ENCODE peak calls at places on chromosomes 6 and 20, in six cellular contexts. D is left ventricle myocardium inferior, Y is cardiac muscle cell, B is body of pancreas, I is BJ, N is brain microvascular endothelial cell. R is an unnamed sample. For H3K27me3, the result is how much of the 10 kb centered on the place peaks cover.

GRCh38 chr6:152981219-152981618 is 1.6 kb downstream of the FBXO5 start:
- DNase-seq in D (no peak), Y (no peak), B (no peak), I (no peak), N (no peak), R (no peak)

GRCh38 chr6:46882622-46883021 is 39.1 kb downstream of the ADGRF5 start:
- DNase-seq in D (no peak), Y (no peak), B (no peak), I (no peak), N (no peak), R (no peak)

GRCh38 chr6:167945937-167946485 is 51.5 kb upstream of the KIF25 start:
- DNase-seq in D (no peak), Y (no peak), B (no peak), I (no peak), N (no peak), R (no peak)

GRCh38 chr20:50037575-50037974 is 54.8 kb downstream of the SNAI1 start:
- DNase-seq in D (no peak), Y (no peak), B (no peak), I (no peak), N (no peak), R (no peak)

GRCh38 chr20:13891575-13891974 is 98.8 kb downstream of the SEL1L2 start:
- DNase-seq in D (no peak), Y (no peak), B (no peak), I (no peak), N (no peak), R (no peak)

GRCh38 chr6:3001773-3002293 is 2.1 kb downstream of the NQO2 start:
- DNase-seq in D (no peak), Y (peak), B (peak), I (no peak), N (peak), R (no peak)

GRCh38 chr6:168115748-168116445 is 36.9 kb upstream of the FRMD1 start:
- DNase-seq in D (no peak), Y (no peak), B (no peak), I (no peak), N (no peak), R (peak)

GRCh38 chr6:24940311-24940917 is 4.7 kb upstream of the RIPOR2 start:
- DNase-seq in D (no peak), Y (no peak), B (no peak), I (no peak), N (no peak), R (no peak)

GRCh38 chr6:107699191-107700015 is 124.7 kb downstream of the SCML4 start:
- DNase-seq in D (no peak), Y (no peak), B (no peak), I (no peak), N (no peak), R (no peak)

GRCh38 chr6:148524509-148524908 is 181.9 kb downstream of the SASH1 start:
- DNase-seq in D (no peak), Y (no peak), B (no peak), I (no peak), N (peak), R (no peak)

GRCh38 chr6:126957721-126958120 is 160.8 kb upstream of the RSPO3 start:
- DNase-seq in D (no peak), Y (no peak), B (no peak), I (no peak), N (no peak), R (no peak)

GRCh38 chr20:19008497-19008896 is 194.9 kb downstream of the SCP2D1 start:
- DNase-seq in D (no peak), Y (peak), B (no peak), I (no peak), N (no peak), R (no peak)

GRCh38 chr6:93789532-93789931 is 370.2 kb upstream of the EPHA7 start:
- DNase-seq in D (no peak), Y (no peak), B (no peak), I (no peak), N (no peak), R (no peak)

GRCh38 chr20:9928281-9928737 is 89.4 kb upstream of the PAK5 start:
- DNase-seq in D (no peak), Y (no peak), B (no peak), I (no peak), N (no peak), R (no peak)

GRCh38 chr20:51457281-51457932 is 85.1 kb downstream of the NFATC2 start:
- DNase-seq in D (peak), Y (no peak), B (peak), I (peak), N (peak), R (peak)

GRCh38 chr20:17327185-17327780 is 100.4 kb downstream of the PCSK2 start:
- DNase-seq in D (no peak), Y (peak), B (peak), I (no peak), N (no peak), R (no peak)

GRCh38 chr6:169848946-169849345 is 97.5 kb downstream of the ERMARD start:
- DNase-seq in D (no peak), Y (no peak), B (no peak), I (no peak), N (no peak), R (peak)

GRCh38 chr6:146768722-146769121 is 169.9 kb downstream of the ADGB start:
- DNase-seq in D (no peak), Y (no peak), B (no peak), I (no peak), N (no peak), R (no peak)

GRCh38 chr20:2358006-2358405 is 22.7 kb upstream of the TGM6 start:
- DNase-seq in D (no peak), Y (no peak), B (no peak), I (no peak), N (no peak), R (no peak)

GRCh38 chr20:38723069-38723981 is 961 bp upstream of the SLC32A1 start:
- DNase-seq in D (no peak), Y (no peak), B (no peak), I (no peak), N (no peak), R (no peak)

GRCh38 chr6:151784441-151785214 is 22.9 kb upstream of the ESR1 start:
- DNase-seq in D (no peak), Y (no peak), B (no peak), I (no peak), N (no peak), R (no peak)

GRCh38 chr6:26217714-26218075 is 130.5 kb downstream of the HFE start:
- DNase-seq in D (no peak), Y (no peak), B (no peak), I (no peak), N (no peak), R (peak)

GRCh38 chr6:113120214-113120576 is 737.0 kb upstream of the MARCKS start:
- DNase-seq in D (no peak), Y (no peak), B (peak), I (peak), N (peak), R (no peak)

GRCh38 chr20:37356961-37357371 is 11.0 kb downstream of the SRC start:
- DNase-seq in D (no peak), Y (no peak), B (no peak), I (no peak), N (no peak), R (peak)

GRCh38 chr6:223136-223535 is 69.2 kb upstream of the DUSP22 start:
- DNase-seq in D (no peak), Y (no peak), B (no peak), I (no peak), N (no peak), R (no peak)
- H3K27me3 ChIP-seq in D (under half), Y (under half), B (under half), I (under half), N (under half), R (under half)

DNA sequence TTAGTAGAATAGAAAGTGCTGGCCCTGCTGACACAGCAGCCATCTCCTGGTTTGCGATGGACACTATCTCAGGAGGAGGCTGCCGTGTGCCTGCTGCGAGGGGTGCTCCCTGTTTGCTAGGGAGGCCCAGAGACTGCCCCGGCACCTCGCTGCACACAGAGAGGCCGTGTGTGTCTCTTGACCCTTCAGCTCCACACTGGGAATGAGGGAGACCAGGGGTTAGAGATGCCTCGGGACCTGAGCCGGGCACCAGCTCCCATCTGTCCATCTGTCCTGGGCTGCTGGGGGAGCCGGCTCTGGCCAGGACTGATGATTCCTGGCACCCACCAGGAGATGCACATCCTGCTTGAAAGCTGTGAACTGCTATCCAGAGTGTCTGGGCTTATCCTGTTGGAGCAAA is 18.2 kb downstream of the PHACTR3 start:
- DNase-seq in D (no peak), Y (no peak), B (no peak), I (no peak), N (no peak), R (no peak)
- H3K27me3 ChIP-seq in D (under half), Y (under half), B (under half), I (under half), N (under half), R (under half)

GRCh38 chr6:56866917-56867522 is 87.9 kb upstream of the BEND6 start:
- DNase-seq in D (no peak), Y (no peak), B (no peak), I (no peak), N (peak), R (no peak)
- H3K27me3 ChIP-seq in D (under half), Y (under half), B (under half), I (under half), N (under half), R (under half)

GRCh38 chr6:7731289-7731688 is 5.4 kb downstream of the BMP6 start:
- DNase-seq in D (no peak), Y (no peak), B (no peak), I (no peak), N (no peak), R (no peak)
- H3K27me3 ChIP-seq in D (half or more), Y (half or more), B (under half), I (under half), N (under half), R (half or more)

DNA sequence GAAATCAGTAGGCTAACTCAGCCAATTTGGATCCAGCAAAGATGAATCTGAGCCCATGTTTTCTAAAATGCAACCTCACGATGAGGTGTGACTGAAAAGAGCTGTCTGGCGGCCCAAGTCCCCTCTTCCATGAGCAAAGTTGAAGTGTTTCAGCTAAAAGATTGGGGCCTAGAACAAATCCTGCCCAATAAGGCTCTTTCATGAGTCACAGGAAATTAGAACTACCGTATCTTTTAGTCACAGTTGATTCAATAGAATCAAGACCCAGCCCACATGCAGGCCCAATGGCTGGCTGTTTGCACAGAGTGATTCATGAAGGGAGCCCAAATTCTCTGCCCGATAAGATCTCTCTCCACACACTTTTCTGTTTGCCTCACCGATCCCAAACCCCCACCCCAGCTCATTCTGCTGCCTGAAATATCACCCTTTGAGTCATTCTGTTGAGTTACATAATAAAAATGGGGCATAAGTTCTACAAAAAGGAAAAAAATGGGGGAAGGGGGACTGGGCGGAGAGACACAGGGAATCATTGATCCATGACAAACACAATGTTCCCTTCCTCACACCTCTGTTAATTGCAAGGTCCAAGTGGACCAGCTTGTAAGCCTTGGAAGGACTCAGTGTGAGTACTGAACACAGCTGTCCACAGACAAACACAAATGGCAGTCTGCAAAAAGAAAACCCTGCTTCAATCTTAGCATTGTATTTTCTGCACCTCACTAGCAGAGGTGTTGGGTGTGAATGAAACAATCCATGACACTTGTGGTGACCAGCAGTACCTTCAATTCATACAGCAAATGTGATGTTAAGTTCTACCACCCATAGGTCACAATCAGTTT is 13.8 kb downstream of the FOXQ1 start:
- DNase-seq in D (no peak), Y (no peak), B (no peak), I (peak), N (peak), R (no peak)
- H3K27me3 ChIP-seq in D (half or more), Y (under half), B (under half), I (under half), N (under half), R (under half)

DNA sequence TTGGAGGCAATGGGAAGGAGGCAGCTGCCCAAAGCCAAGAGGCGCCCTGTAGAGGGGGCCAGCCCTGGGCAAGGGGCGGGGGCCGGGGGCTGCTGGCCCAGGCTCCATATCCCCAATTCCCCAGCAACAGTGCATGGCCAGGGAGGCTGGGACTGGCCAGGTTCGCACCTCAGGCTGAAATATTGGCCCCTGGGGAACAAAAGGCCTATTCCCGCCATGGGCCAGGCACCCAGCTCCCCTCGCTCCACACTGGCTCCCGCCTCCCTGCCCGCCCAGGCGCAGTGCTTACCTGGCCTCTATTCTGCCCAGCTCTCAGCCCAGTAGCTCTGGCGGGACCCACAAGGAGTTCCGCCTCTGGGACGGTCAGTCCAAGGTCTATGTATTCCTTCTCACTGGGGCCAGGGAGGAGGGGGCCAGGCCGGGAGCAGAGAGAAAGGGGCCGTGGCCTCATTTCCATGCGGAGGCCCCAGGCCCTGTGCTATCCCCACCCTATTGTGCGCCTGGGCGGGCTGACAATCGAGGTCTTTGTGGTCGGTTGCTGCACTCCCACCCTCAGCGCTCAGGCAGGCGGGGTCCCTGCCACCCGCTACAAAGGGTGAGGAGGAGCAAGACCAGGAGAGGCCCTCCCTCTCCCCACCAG is 42.3 kb downstream of the YTHDF1 start:
- DNase-seq in D (no peak), Y (no peak), B (no peak), I (no peak), N (no peak), R (no peak)
- H3K27me3 ChIP-seq in D (half or more), Y (half or more), B (under half), I (under half), N (half or more), R (half or more)

DNA sequence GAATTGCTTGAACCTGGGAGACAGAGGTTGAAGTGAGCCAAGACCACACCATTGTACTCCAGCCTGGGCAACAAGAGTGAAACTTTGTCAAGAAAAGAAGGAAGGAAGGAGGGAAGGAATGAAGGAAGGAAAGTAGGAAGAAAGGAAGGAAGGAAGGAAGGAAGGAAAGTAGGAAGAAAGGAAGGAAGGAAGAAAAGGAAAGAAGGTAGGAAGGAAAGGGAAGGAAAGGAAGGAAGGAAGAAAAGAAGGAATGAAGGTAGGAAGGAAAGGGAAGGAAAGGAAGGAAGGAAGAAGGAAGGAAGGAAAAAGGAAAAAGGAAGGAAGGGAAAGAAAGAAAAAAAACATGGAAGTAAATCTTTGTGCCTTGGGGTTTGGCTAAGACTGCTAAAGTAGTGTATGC is 11.7 kb downstream of the ULBP1 start:
- DNase-seq in D (no peak), Y (no peak), B (no peak), I (no peak), N (no peak), R (no peak)
- H3K27me3 ChIP-seq in D (half or more), Y (half or more), B (under half), I (under half), N (under half), R (under half)

GRCh38 chr6:34059914-34060313 is 86.0 kb downstream of the GRM4 start:
- DNase-seq in D (no peak), Y (no peak), B (no peak), I (no peak), N (no peak), R (no peak)
- H3K27me3 ChIP-seq in D (half or more), Y (under half), B (under half), I (under half), N (under half), R (under half)

GRCh38 chr20:20369353-20370086 is 1.6 kb downstream of the INSM1 start:
- DNase-seq in D (no peak), Y (peak), B (peak), I (no peak), N (no peak), R (no peak)
- H3K27me3 ChIP-seq in D (half or more), Y (half or more), B (under half), I (under half), N (half or more), R (half or more)

GRCh38 chr20:32052792-32053362 is 835 bp downstream of the HCK start:
- DNase-seq in D (peak), Y (no peak), B (peak), I (no peak), N (no peak), R (peak)
- H3K27me3 ChIP-seq in D (half or more), Y (half or more), B (under half), I (under half), N (under half), R (under half)